ENCODE peak calls at places on chromosomes 13 and 19, in nine cellular contexts. O, M, K, P, J, Y, D, Q and U are unnamed samples.

GRCh38 chr19:53792721-53793433 is 31.2 kb downstream of the NLRP12 start:
- DNase-seq in O (peak), M (peak), K (peak), P (peak), J (peak), Y (peak), D (peak), Q (peak), U (peak)

GRCh38 chr19:38930776-38931761 is at the start of gene MRPS12:
- DNase-seq in O (peak), M (peak), K (peak), P (peak), J (peak), Y (peak), D (peak), Q (peak), U (peak)

GRCh38 chr13:57491318-57491717 is 140.2 kb upstream of the PCDH17 start:
- DNase-seq in O (no peak), M (no peak), K (no peak), P (no peak), J (no peak), Y (no peak), D (no peak), Q (no peak), U (no peak)

GRCh38 chr19:56076413-56076998 is 44.6 kb downstream of the ZNF787 start:
- DNase-seq in O (no peak), M (peak), K (no peak), P (peak), J (peak), Y (peak), D (peak), Q (peak), U (no peak)

GRCh38 chr19:57276430-57276829 is 3.9 kb upstream of the ZNF460 start:
- DNase-seq in O (no peak), M (no peak), K (no peak), P (no peak), J (no peak), Y (no peak), D (no peak), Q (no peak), U (no peak)

GRCh38 chr13:87259479-87260083 is 411.6 kb upstream of the SLITRK5 start:
- DNase-seq in O (no peak), M (no peak), K (no peak), P (no peak), J (no peak), Y (no peak), D (no peak), Q (peak), U (no peak)

GRCh38 chr19:16293133-16294085 is 31.2 kb upstream of the KLF2 start:
- DNase-seq in O (peak), M (peak), K (peak), P (no peak), J (no peak), Y (peak), D (no peak), Q (peak), U (peak)

GRCh38 chr13:72864142-72865035 is 82.5 kb downstream of the PIBF1 start:
- DNase-seq in O (no peak), M (no peak), K (no peak), P (no peak), J (peak), Y (no peak), D (no peak), Q (peak), U (no peak)

GRCh38 chr13:89695343-89696257 is 1651.9 kb upstream of the MIR17HG start:
- DNase-seq in O (no peak), M (no peak), K (no peak), P (no peak), J (no peak), Y (no peak), D (no peak), Q (peak), U (no peak)

GRCh38 chr19:55452381-55453325 is 8.8 kb downstream of the ISOC2 start:
- DNase-seq in O (peak), M (peak), K (peak), P (peak), J (peak), Y (peak), D (no peak), Q (peak), U (no peak)

GRCh38 chr13:98528663-98529064 is 48.2 kb downstream of the STK24 start:
- DNase-seq in O (no peak), M (no peak), K (no peak), P (no peak), J (no peak), Y (no peak), D (no peak), Q (peak), U (no peak)

GRCh38 chr19:42156571-42156970 is 24.3 kb upstream of the POU2F2 start:
- DNase-seq in O (no peak), M (no peak), K (no peak), P (no peak), J (no peak), Y (no peak), D (no peak), Q (no peak), U (no peak)

GRCh38 chr19:51271015-51271600 is 20.2 kb downstream of the SIGLECL1 start:
- DNase-seq in O (no peak), M (peak), K (no peak), P (no peak), J (no peak), Y (no peak), D (no peak), Q (no peak), U (no peak)

GRCh38 chr19:57192064-57192395 is 730 bp downstream of the ZNF264 start:
- DNase-seq in O (no peak), M (no peak), K (no peak), P (no peak), J (no peak), Y (no peak), D (no peak), Q (peak), U (no peak)

GRCh38 chr19:37342753-37343152 is 28.1 kb upstream of the ZNF527 start:
- DNase-seq in O (no peak), M (no peak), K (no peak), P (no peak), J (peak), Y (no peak), D (no peak), Q (peak), U (no peak)

GRCh38 chr19:33397536-33398360 is 24.2 kb downstream of the CEBPG start:
- DNase-seq in O (peak), M (peak), K (peak), P (no peak), J (no peak), Y (peak), D (no peak), Q (no peak), U (no peak)